ENCODE peak calls at places on chromosomes 4 and X, in four cellular contexts. One of them, this sample, is unnamed.

GRCh38 chr4:168683595-168683994 is 186.7 kb downstream of the PALLD start:
- DNase-seq in HepG2: no peak
- DNase-seq in K562: no peak
- DNase-seq in GM12878: no peak
- DNase-seq in this sample: no peak

GRCh38 chr4:73901031-73901430 is 31.8 kb downstream of the CXCL1 start:
- DNase-seq in HepG2: no peak
- DNase-seq in K562: no peak
- DNase-seq in GM12878: no peak
- DNase-seq in this sample: no peak

GRCh38 chr4:102572452-102572851 is 71.3 kb downstream of the NFKB1 start:
- DNase-seq in HepG2: no peak
- DNase-seq in K562: no peak
- DNase-seq in GM12878: no peak
- DNase-seq in this sample: no peak

GRCh38 chr4:5891563-5892320 is 1.1 kb downstream of the CRMP1 start:
- DNase-seq in HepG2: no peak
- DNase-seq in K562: no peak
- DNase-seq in GM12878: no peak
- DNase-seq in this sample: no peak

GRCh38 chrX:22740836-22741235 is 258.9 kb upstream of the DDX53 start:
- DNase-seq in HepG2: no peak
- DNase-seq in K562: no peak
- DNase-seq in GM12878: no peak
- DNase-seq in this sample: no peak

GRCh38 chrX:68588653-68589371 is 58.7 kb upstream of the STARD8 start:
- DNase-seq in HepG2: no peak
- DNase-seq in K562: no peak
- DNase-seq in GM12878: no peak
- DNase-seq in this sample: no peak

GRCh38 chr4:186723207-186724047 is at the start of gene FAT1:
- DNase-seq in HepG2: peak
- DNase-seq in K562: peak
- DNase-seq in GM12878: no peak
- DNase-seq in this sample: peak

GRCh38 chrX:111098874-111099273 is 2.9 kb downstream of the PAK3 start:
- DNase-seq in HepG2: peak
- DNase-seq in K562: peak
- DNase-seq in GM12878: no peak
- DNase-seq in this sample: peak

GRCh38 chr4:76488905-76489798 is 54.1 kb downstream of the SHROOM3 start:
- DNase-seq in HepG2: no peak
- DNase-seq in K562: no peak
- DNase-seq in GM12878: no peak
- DNase-seq in this sample: no peak

GRCh38 chr4:3330682-3331081 is 37.9 kb downstream of the RGS12 start:
- DNase-seq in HepG2: no peak
- DNase-seq in K562: no peak
- DNase-seq in GM12878: no peak
- DNase-seq in this sample: no peak

GRCh38 chr4:110361921-110362320 is 114.0 kb upstream of the ENPEP start:
- DNase-seq in HepG2: no peak
- DNase-seq in K562: no peak
- DNase-seq in GM12878: no peak
- DNase-seq in this sample: no peak

GRCh38 chr4:164613761-164614277 is 140.1 kb upstream of the SMIM31 start:
- DNase-seq in HepG2: no peak
- DNase-seq in K562: no peak
- DNase-seq in GM12878: no peak
- DNase-seq in this sample: no peak

GRCh38 chrX:38085797-38086196 is 79.4 kb downstream of the SYTL5 start:
- DNase-seq in HepG2: no peak
- DNase-seq in K562: no peak
- DNase-seq in GM12878: no peak
- DNase-seq in this sample: no peak

GRCh38 chr4:107835409-107835808 is 10.7 kb downstream of the SGMS2 start:
- DNase-seq in HepG2: no peak
- DNase-seq in K562: no peak
- DNase-seq in GM12878: no peak
- DNase-seq in this sample: no peak

GRCh38 chr4:83582289-83582756 is 46.4 kb downstream of the GPAT3 start:
- DNase-seq in HepG2: no peak
- DNase-seq in K562: no peak
- DNase-seq in GM12878: no peak
- DNase-seq in this sample: no peak

GRCh38 chr4:90419124-90419711 is 292.0 kb downstream of the CCSER1 start:
- DNase-seq in HepG2: peak
- DNase-seq in K562: no peak
- DNase-seq in GM12878: no peak
- DNase-seq in this sample: peak

GRCh38 chr4:10075953-10076391 is 40.6 kb downstream of the WDR1 start:
- DNase-seq in HepG2: no peak
- DNase-seq in K562: peak
- DNase-seq in GM12878: no peak
- DNase-seq in this sample: no peak

GRCh38 chr4:95549246-95550138 is 719 bp upstream of the UNC5C start:
- DNase-seq in HepG2: no peak
- DNase-seq in K562: no peak
- DNase-seq in GM12878: peak
- DNase-seq in this sample: peak

GRCh38 chrX:115068896-115069295 is 51.5 kb upstream of the IL13RA2 start:
- DNase-seq in HepG2: no peak
- DNase-seq in K562: no peak
- DNase-seq in GM12878: no peak
- DNase-seq in this sample: no peak

GRCh38 chr4:80201326-80202151 is 4.2 kb downstream of the PRDM8 start:
- DNase-seq in HepG2: no peak
- DNase-seq in K562: no peak
- DNase-seq in GM12878: no peak
- DNase-seq in this sample: no peak

GRCh38 chr4:37664696-37665095 is 21.5 kb downstream of the RELL1 start:
- DNase-seq in HepG2: no peak
- DNase-seq in K562: no peak
- DNase-seq in GM12878: no peak
- DNase-seq in this sample: no peak

GRCh38 chr4:17921451-17921850 is 100.1 kb downstream of the LCORL start:
- DNase-seq in HepG2: no peak
- DNase-seq in K562: no peak
- DNase-seq in GM12878: no peak
- DNase-seq in this sample: no peak

GRCh38 chr4:87060957-87061356 is 126.1 kb downstream of the AFF1 start:
- DNase-seq in HepG2: no peak
- DNase-seq in K562: no peak
- DNase-seq in GM12878: no peak
- DNase-seq in this sample: no peak

GRCh38 chr4:165537028-165537648 is 158.3 kb downstream of the CPE start:
- DNase-seq in HepG2: peak
- DNase-seq in K562: peak
- DNase-seq in GM12878: no peak
- DNase-seq in this sample: peak

GRCh38 chrX:153498453-153498852 is 3.7 kb downstream of the BGN start:
- DNase-seq in HepG2: no peak
- DNase-seq in K562: no peak
- DNase-seq in GM12878: no peak
- DNase-seq in this sample: no peak

GRCh38 chr4:156948738-156949137 is 22.9 kb downstream of the PDGFC start:
- DNase-seq in HepG2: no peak
- DNase-seq in K562: no peak
- DNase-seq in GM12878: no peak
- DNase-seq in this sample: no peak

GRCh38 chrX:48681539-48682183 is 1.9 kb upstream of the WAS start:
- DNase-seq in HepG2: no peak
- DNase-seq in K562: no peak
- DNase-seq in GM12878: no peak
- DNase-seq in this sample: no peak

GRCh38 chr4:144355809-144356757 is 215.6 kb upstream of the GYPA start:
- DNase-seq in HepG2: peak
- DNase-seq in K562: no peak
- DNase-seq in GM12878: peak
- DNase-seq in this sample: peak

GRCh38 chrX:78102100-78102499 is 1.9 kb upstream of the PGK1 start:
- DNase-seq in HepG2: no peak
- DNase-seq in K562: no peak
- DNase-seq in GM12878: no peak
- DNase-seq in this sample: no peak

GRCh38 chrX:149631293-149632165 is at the start of gene TMEM185A:
- DNase-seq in HepG2: peak
- DNase-seq in K562: peak
- DNase-seq in GM12878: no peak
- DNase-seq in this sample: peak

GRCh38 chr4:143241892-143242291 is 57.2 kb downstream of the USP38 start:
- DNase-seq in HepG2: peak
- DNase-seq in K562: no peak
- DNase-seq in GM12878: no peak
- DNase-seq in this sample: peak

GRCh38 chrX:55161581-55161980 is 58.6 kb upstream of the PAGE5 start:
- DNase-seq in HepG2: no peak
- DNase-seq in K562: no peak
- DNase-seq in GM12878: no peak
- DNase-seq in this sample: no peak

DNA sequence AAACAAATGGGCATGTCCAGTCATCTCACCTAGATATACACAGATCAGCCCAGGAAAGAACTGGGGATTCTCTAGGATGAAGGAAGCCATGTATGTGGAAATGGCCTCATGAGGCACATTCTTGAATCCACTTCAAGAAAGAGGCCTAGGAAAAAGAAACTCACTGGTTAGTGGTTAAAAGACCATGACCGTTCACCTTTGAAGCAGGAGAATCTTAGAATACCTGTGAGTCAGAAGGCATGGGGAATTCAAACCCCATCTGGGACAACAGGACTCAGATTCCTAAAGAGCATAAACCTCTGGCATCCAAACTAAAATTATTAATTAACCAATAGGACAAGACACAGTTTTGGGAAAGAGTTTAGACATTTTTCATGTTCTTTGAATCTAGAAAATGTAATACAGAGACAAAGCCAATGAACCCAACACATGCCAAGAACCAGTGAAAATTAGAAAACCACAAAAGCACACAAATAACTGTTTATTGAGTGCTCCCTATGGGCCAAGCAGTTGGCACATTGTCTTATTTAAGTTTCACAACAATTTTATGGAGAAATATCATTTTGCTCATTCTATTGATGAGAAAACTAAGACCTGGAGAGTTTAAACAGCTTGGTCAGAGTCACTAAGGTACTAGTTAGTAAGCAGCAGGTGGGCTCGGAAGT is 97.5 kb downstream of the NPNT start:
- DNase-seq in HepG2: no peak
- DNase-seq in K562: no peak
- DNase-seq in GM12878: no peak
- DNase-seq in this sample: no peak
- TF ChIP-seq EP300 in HepG2: no peak
- TF ChIP-seq EP300 in K562: no peak
- TF ChIP-seq EP300 in GM12878: no peak
- TF ChIP-seq EP300 in this sample: no peak

DNA sequence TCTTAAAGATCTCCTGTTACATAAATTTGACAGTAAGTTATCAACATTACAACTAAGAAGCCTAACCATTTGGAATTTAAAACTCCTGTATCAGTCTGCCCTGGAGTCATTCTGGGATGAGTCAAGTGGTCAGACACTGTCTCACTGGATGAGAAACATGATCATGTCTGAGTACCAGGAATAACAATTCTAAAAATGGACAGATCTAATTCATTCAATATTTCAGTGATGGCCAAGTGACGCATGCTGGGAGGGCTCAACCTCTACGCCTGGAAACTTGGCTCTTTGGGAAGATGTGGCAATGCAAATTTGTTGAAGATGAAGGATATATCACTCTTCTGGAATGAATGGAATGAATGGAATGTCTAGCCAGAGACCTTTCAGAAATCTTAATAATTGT is 1427.2 kb downstream of the STIM2 start:
- DNase-seq in HepG2: no peak
- DNase-seq in K562: no peak
- DNase-seq in GM12878: no peak
- DNase-seq in this sample: peak
- TF ChIP-seq ESRRA in HepG2: no peak
- TF ChIP-seq ESRRA in K562: no peak
- TF ChIP-seq ESRRA in GM12878: no peak
- TF ChIP-seq ESRRA in this sample: no peak

GRCh38 chr4:119010909-119011606 is 122.4 kb downstream of the SYNPO2 start:
- DNase-seq in HepG2: no peak
- DNase-seq in K562: no peak
- DNase-seq in GM12878: no peak
- DNase-seq in this sample: no peak
- TF ChIP-seq EP300 in HepG2: no peak
- TF ChIP-seq EP300 in K562: no peak
- TF ChIP-seq EP300 in GM12878: no peak
- TF ChIP-seq EP300 in this sample: no peak

GRCh38 chr4:81507530-81507929 is 35.8 kb upstream of the RASGEF1B start:
- DNase-seq in HepG2: no peak
- DNase-seq in K562: no peak
- DNase-seq in GM12878: no peak
- DNase-seq in this sample: no peak

GRCh38 chr4:81503586-81503985 is 31.9 kb upstream of the RASGEF1B start:
- DNase-seq in HepG2: no peak
- DNase-seq in K562: no peak
- DNase-seq in GM12878: no peak
- DNase-seq in this sample: no peak

GRCh38 chr4:81502561-81502960 is 30.9 kb upstream of the RASGEF1B start:
- DNase-seq in HepG2: no peak
- DNase-seq in K562: no peak
- DNase-seq in GM12878: no peak
- DNase-seq in this sample: no peak

GRCh38 chr4:81506731-81507130 is 35.0 kb upstream of the RASGEF1B start:
- DNase-seq in HepG2: no peak
- DNase-seq in K562: no peak
- DNase-seq in GM12878: peak
- DNase-seq in this sample: no peak

DNA sequence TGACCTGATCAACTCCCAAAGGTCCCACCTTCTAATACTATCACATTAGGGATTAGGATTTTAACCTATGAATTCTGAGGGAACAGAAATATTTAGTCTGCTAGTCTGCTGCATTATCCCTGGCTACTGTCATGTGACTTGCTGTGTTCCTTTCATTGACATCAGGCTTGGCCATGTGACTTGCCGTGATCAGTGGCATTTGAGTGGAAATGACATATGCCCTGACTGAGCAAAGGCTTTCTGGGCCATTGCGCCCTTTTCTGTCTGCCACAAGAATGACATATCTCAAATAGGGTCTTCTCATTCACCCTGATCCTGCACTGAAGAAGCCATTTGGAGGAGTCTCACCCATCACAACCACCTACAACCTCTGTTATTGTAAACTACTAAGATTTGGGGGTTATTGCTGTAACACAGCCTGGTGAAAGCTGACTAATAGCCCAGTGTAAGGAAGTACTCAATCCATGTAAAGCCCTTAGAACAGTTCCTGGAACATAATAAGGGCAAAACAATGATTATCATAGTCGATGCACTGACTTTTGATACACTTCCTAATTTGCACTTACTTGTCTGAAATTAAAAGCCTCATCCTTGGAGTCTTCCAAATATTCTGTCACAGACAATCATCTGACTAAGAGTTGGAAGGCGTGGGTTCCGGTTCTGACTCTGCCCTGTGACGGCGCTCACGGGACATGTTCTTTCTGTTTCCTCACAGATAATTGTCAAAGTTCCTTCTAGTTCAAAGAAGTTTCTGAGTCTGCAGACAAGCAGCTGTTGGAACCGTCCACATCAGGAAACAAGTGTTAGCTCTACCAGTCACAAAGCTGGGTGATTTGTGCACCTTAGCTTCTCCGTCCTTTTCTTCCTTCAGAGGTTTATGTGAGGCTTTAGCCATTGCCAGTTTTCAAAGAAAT is 33.2 kb upstream of the RASGEF1B start:
- DNase-seq in HepG2: no peak
- DNase-seq in K562: no peak
- DNase-seq in GM12878: no peak
- DNase-seq in this sample: no peak
- TF ChIP-seq ESRRA in HepG2: no peak
- TF ChIP-seq ESRRA in K562: no peak
- TF ChIP-seq ESRRA in GM12878: no peak
- TF ChIP-seq ESRRA in this sample: no peak

This sample was measured in A549.